ENCODE peak calls at places on chromosomes 3 and 15, in seven cellular contexts. H is mesenchymal stem cell, D is IMR-90, T is H1, F is neuronal stem cell, I is H9, K is trophoblast cell. B is an unnamed sample.

GRCh38 chr3:102074951-102075350 is 225.6 kb downstream of the NFKBIZ start:
- DNase-seq in H (peak), D (peak), T (no peak), F (no peak), I (no peak), K (peak), B (no peak)

GRCh38 chr3:71858493-71859127 is 73.7 kb upstream of the PROK2 start:
- DNase-seq in H (no peak), D (no peak), T (peak), F (no peak), I (no peak), K (no peak), B (peak)

GRCh38 chr3:82133070-82133606 is 371.7 kb upstream of the GBE1 start:
- DNase-seq in H (peak), D (peak), T (peak), F (peak), I (peak), K (peak), B (peak)

GRCh38 chr3:16290007-16290826 is 25.2 kb downstream of the OXNAD1 start:
- DNase-seq in H (peak), D (peak), T (no peak), F (peak), I (no peak), K (peak), B (peak)

GRCh38 chr3:145448436-145448835 is 712.5 kb downstream of the PLOD2 start:
- DNase-seq in H (no peak), D (no peak), T (no peak), F (no peak), I (no peak), K (no peak), B (no peak)

GRCh38 chr3:189701934-189702693 is 70.9 kb downstream of the TP63 start:
- DNase-seq in H (no peak), D (no peak), T (no peak), F (no peak), I (no peak), K (peak), B (peak)

GRCh38 chr3:100720423-100720822 is 11.1 kb downstream of the TFG start:
- DNase-seq in H (no peak), D (no peak), T (peak), F (peak), I (peak), K (no peak), B (peak)

GRCh38 chr3:121295966-121296365 is 249.8 kb downstream of the POLQ start:
- DNase-seq in H (no peak), D (no peak), T (no peak), F (no peak), I (no peak), K (peak), B (no peak)

GRCh38 chr15:70299931-70300858 is 202.5 kb upstream of the TLE3 start:
- DNase-seq in H (no peak), D (no peak), T (no peak), F (no peak), I (no peak), K (no peak), B (peak)

GRCh38 chr3:172355836-172356235 is 92.4 kb downstream of the GHSR start:
- DNase-seq in H (peak), D (peak), T (no peak), F (no peak), I (no peak), K (no peak), B (no peak)
- H3K27ac ChIP-seq in H (peak), D (no peak), T (no peak), F (no peak), I (no peak), K (no peak), B (no peak)

GRCh38 chr3:147887797-147888196 is 478.6 kb downstream of the ZIC1 start:
- DNase-seq in H (no peak), D (no peak), T (no peak), F (no peak), I (no peak), K (no peak), B (peak)

GRCh38 chr3:147886889-147887288 is 477.7 kb downstream of the ZIC1 start:
- DNase-seq in H (no peak), D (no peak), T (no peak), F (no peak), I (no peak), K (no peak), B (peak)

DNA sequence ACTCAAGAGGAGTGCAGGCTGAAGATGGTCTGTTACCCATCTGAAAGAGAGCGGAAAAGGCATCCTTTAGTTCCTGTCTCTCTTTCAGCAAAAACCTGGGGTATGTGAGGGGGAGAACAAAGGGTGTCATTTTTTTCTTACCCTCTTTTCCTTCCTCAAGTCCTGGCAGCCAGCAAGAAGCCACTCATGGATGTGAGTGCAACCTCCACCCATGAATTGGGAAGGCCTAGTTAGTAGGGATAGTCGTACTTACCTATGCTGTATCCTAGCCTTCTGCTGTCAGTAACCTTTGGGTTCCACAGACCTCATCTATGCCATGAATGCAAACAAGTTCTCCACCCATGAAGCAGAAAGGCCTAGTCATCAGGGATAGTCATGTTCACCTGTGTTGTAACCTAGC is 472.8 kb downstream of the ZIC1 start:
- DNase-seq in H (no peak), D (no peak), T (no peak), F (no peak), I (no peak), K (no peak), B (peak)
- H2AK5ac ChIP-seq in H (no peak), D (no peak), T (no peak), F (no peak), I (no peak), K (no peak), B (no peak)

GRCh38 chr15:89017370-89018066 is 70.7 kb upstream of the ABHD2 start:
- DNase-seq in H (peak), D (peak), T (peak), F (peak), I (peak), K (peak), B (peak)
- H3K27ac ChIP-seq in H (no peak), D (peak), T (no peak), F (no peak), I (no peak), K (no peak), B (no peak)

DNA sequence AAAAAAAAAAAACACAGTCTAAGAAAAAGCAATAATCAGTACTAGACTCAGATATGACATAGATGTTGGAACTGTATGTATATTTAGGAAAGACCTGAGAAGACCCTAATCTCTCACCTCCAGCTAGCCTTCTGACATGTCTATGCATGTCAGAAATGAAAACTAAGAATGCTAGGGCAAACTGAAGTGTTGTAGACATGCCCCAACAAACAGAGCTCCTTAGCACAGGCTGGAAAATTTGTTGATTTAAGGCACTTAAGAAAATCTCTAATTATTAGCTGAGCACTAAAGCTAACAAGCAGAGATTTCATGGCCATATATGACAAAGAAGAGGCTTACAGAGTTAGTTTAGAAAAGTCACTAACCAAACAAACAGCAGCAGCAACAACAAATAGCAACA is 45.5 kb upstream of the PRSS50 start:
- DNase-seq in H (no peak), D (no peak), T (no peak), F (no peak), I (no peak), K (no peak), B (no peak)
- H2AK5ac ChIP-seq in H (no peak), D (no peak), T (no peak), F (no peak), I (no peak), K (no peak), B (no peak)

GRCh38 chr3:111971533-111971932 is 7.3 kb upstream of the ABHD10 start:
- DNase-seq in H (no peak), D (no peak), T (no peak), F (no peak), I (no peak), K (peak), B (no peak)

GRCh38 chr3:111967071-111967470 is 11.8 kb upstream of the ABHD10 start:
- DNase-seq in H (no peak), D (no peak), T (no peak), F (no peak), I (no peak), K (no peak), B (no peak)

GRCh38 chr3:111968319-111969059 is 10.3 kb upstream of the ABHD10 start:
- DNase-seq in H (no peak), D (peak), T (no peak), F (no peak), I (no peak), K (no peak), B (no peak)

GRCh38 chr3:111965484-111965883 is 13.3 kb upstream of the ABHD10 start:
- DNase-seq in H (no peak), D (no peak), T (no peak), F (no peak), I (no peak), K (no peak), B (no peak)

GRCh38 chr3:111967651-111968274 is 11.1 kb upstream of the ABHD10 start:
- DNase-seq in H (peak), D (peak), T (peak), F (peak), I (peak), K (peak), B (peak)
- H3K27ac ChIP-seq in H (no peak), D (no peak), T (no peak), F (no peak), I (no peak), K (no peak), B (no peak)

DNA sequence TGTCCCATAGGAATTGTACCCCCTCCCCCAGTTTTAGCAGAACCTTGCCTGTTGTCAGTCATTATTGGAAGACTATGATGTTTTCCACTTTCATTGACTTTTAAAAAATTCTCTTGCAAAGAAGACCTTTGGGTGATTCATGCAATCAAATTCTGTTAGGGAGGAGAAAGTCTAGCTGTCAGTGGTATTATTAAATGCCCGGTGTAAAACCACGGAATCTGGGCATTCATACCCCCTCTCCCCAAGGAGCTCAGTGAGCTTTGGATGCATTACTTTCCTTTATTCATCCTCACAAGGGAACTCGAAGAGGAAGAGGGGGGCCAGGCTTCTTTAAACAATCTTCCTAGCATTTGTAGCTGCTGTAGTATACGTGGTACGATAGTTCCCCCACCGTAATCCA is 171.4 kb upstream of the TSC22D2 start:
- DNase-seq in H (no peak), D (no peak), T (no peak), F (no peak), I (no peak), K (no peak), B (no peak)
- H2AK5ac ChIP-seq in H (no peak), D (peak), T (no peak), F (no peak), I (no peak), K (no peak), B (no peak)

DNA sequence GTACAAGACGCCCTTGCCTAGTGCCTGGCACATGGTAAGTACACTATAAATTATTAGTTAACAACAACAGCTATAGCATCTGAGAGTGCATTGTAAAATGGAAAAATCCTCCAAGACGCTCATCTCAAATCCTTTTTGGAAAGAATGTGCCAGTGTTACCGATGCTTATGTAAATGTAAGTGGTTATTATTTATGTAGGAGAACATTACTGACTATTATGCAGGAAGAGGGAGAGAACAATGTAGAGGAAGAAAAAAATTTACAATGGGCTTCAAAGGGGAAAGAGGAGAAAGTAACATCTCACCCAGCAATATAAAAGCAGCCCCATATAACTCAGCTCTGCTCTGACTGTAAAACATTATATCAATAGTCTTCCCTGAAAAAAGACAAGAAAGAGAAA is 155.3 kb upstream of the LPP start:
- DNase-seq in H (no peak), D (no peak), T (no peak), F (no peak), I (no peak), K (no peak), B (no peak)
- H3K27ac ChIP-seq in H (no peak), D (no peak), T (no peak), F (no peak), I (no peak), K (no peak), B (no peak)

GRCh38 chr3:9070961-9071360 is 107.7 kb upstream of the RAD18 start:
- DNase-seq in H (no peak), D (no peak), T (no peak), F (no peak), I (no peak), K (no peak), B (no peak)
- H2AK5ac ChIP-seq in H (no peak), D (no peak), T (no peak), F (no peak), I (no peak), K (no peak), B (no peak)